ENCODE peak calls at places on chromosomes 12 and 14, in six cellular contexts. Q is HepG2, O is mammary epithelial cell, C is MM.1S, T is GM23248, B is fibroblast of lung. V is an unnamed sample.

GRCh38 chr12:65926119-65927004 is 102.1 kb downstream of the HMGA2 start:
- DNase-seq in T (no peak), Q (peak; percentile 88), O (no peak), C (no peak), B (no peak), V (no peak)

GRCh38 chr14:35403085-35403396 is 1.5 kb downstream of the NFKBIA start:
- DNase-seq in T (peak; percentile 72), C (no peak), Q (no peak), O (peak; percentile 56), B (peak; percentile 75), V (peak; percentile 58)

GRCh38 chr14:91230363-91231035 is 14.0 kb downstream of the GPR68 start:
- DNase-seq in B (peak; percentile 54), C (no peak), O (no peak), T (peak; percentile 72), Q (no peak), V (peak; percentile 36)

GRCh38 chr12:68159681-68160304 is at the start of gene IFNG:
- DNase-seq in O (no peak), C (peak; percentile 31), B (no peak), Q (no peak), T (no peak), V (no peak)

GRCh38 chr14:22010532-22011242 is 337.1 kb upstream of the OR4E1 start:
- DNase-seq in B (no peak), T (no peak), Q (no peak), C (no peak), O (no peak), V (no peak)

GRCh38 chr14:68245146-68246073 is 425.8 kb downstream of the RAD51B start:
- DNase-seq in C (no peak), B (peak; percentile 70), O (peak; percentile 25), T (peak; percentile 52), Q (no peak), V (peak; percentile 64)

GRCh38 chr14:92938235-92938875 is 15.4 kb downstream of the CHGA start:
- DNase-seq in Q (no peak), T (no peak), O (no peak), B (no peak), C (no peak), V (no peak)

GRCh38 chr12:65532744-65533143 is 254.3 kb downstream of the MSRB3 start:
- DNase-seq in B (peak; percentile 96), O (peak; percentile 90), C (no peak), Q (peak; percentile 13), T (peak; percentile 56), V (peak; percentile 85)

GRCh38 chr12:121990692-121991603 is 30.7 kb upstream of the BCL7A start:
- DNase-seq in Q (no peak), C (no peak), O (no peak), T (peak; percentile 47), B (peak; percentile 48), V (peak; percentile 45)

GRCh38 chr14:58922211-58922940 is 266.1 kb upstream of the DAAM1 start:
- DNase-seq in T (peak; percentile 41), Q (no peak), O (no peak), C (no peak), B (peak; percentile 56), V (peak; percentile 33)

GRCh38 chr12:56358836-56359532 is 923 bp downstream of the STAT2 start:
- DNase-seq in Q (no peak), T (peak; percentile 90), C (peak; percentile 90), O (peak; percentile 83), B (peak; percentile 85), V (peak; percentile 87)

GRCh38 chr12:106586803-106587684 is 4.2 kb downstream of the RFX4 start:
- DNase-seq in O (peak; percentile 11), Q (no peak), T (no peak), C (no peak), B (no peak), V (no peak)

GRCh38 chr12:106227641-106228319 is 20.0 kb downstream of the CKAP4 start:
- DNase-seq in O (peak; percentile 94), C (no peak), Q (peak; percentile 47), B (peak; percentile 52), T (peak; percentile 58), V (no peak)

GRCh38 chr14:50319721-50320120 is 7.6 kb downstream of the DMAC2L start:
- DNase-seq in B (no peak), O (no peak), T (peak; percentile 56), Q (no peak), C (no peak), V (peak; percentile 33)

GRCh38 chr12:96420255-96420930 is 20.2 kb upstream of the CDK17 start:
- DNase-seq in O (no peak), T (peak; percentile 26), C (no peak), B (no peak), Q (no peak), V (no peak)

GRCh38 chr14:61346793-61347192 is 25.4 kb downstream of the PRKCH start:
- DNase-seq in B (peak; percentile 6), C (no peak), T (no peak), O (no peak), Q (no peak), V (no peak)

GRCh38 chr12:98002887-98003493 is 512.4 kb upstream of the TMPO start:
- DNase-seq in C (peak; percentile 72), Q (peak; percentile 36), O (peak; percentile 48), B (peak; percentile 16), T (peak; percentile 39), V (peak; percentile 1)

GRCh38 chr12:99767809-99768208 is 120.3 kb downstream of the GARIN6 start:
- DNase-seq in B (peak; percentile 24), T (peak; percentile 56), Q (no peak), O (peak; percentile 5), C (peak; percentile 43), V (peak; percentile 11)

GRCh38 chr14:105095236-105095805 is 30.1 kb upstream of the GPR132 start:
- DNase-seq in T (no peak), B (no peak), C (no peak), Q (no peak), O (no peak), V (no peak)

GRCh38 chr14:94598816-94599655 is 13.2 kb upstream of the SERPINA3 start:
- DNase-seq in C (no peak), Q (peak; percentile 100), O (peak; percentile 99), B (peak; percentile 99), T (peak; percentile 98), V (peak; percentile 97)

GRCh38 chr12:1282670-1283361 is 291.8 kb downstream of the ERC1 start:
- DNase-seq in B (no peak), C (no peak), Q (no peak), T (peak; percentile 49), O (no peak), V (peak; percentile 31)

GRCh38 chr12:65501093-65501621 is 222.7 kb downstream of the MSRB3 start:
- DNase-seq in O (no peak), B (peak; percentile 55), Q (no peak), T (no peak), C (no peak), V (no peak)

GRCh38 chr12:19971396-19971802 is 396.9 kb upstream of the PDE3A start:
- DNase-seq in Q (peak; percentile 5), B (peak; percentile 94), T (peak; percentile 17), C (no peak), O (no peak), V (no peak)

GRCh38 chr12:119783787-119784186 is 93.3 kb downstream of the CIT start:
- DNase-seq in O (no peak), Q (no peak), C (no peak), T (no peak), B (no peak), V (no peak)

GRCh38 chr14:92475451-92476187 is 38.0 kb upstream of the RIN3 start:
- DNase-seq in C (no peak), B (no peak), Q (peak; percentile 41), T (peak; percentile 43), O (no peak), V (no peak)

GRCh38 chr12:47411961-47412360 is 293.9 kb downstream of the RPAP3 start:
- DNase-seq in Q (no peak), B (peak; percentile 64), T (peak; percentile 44), C (no peak), O (no peak), V (peak; percentile 18)

DNA sequence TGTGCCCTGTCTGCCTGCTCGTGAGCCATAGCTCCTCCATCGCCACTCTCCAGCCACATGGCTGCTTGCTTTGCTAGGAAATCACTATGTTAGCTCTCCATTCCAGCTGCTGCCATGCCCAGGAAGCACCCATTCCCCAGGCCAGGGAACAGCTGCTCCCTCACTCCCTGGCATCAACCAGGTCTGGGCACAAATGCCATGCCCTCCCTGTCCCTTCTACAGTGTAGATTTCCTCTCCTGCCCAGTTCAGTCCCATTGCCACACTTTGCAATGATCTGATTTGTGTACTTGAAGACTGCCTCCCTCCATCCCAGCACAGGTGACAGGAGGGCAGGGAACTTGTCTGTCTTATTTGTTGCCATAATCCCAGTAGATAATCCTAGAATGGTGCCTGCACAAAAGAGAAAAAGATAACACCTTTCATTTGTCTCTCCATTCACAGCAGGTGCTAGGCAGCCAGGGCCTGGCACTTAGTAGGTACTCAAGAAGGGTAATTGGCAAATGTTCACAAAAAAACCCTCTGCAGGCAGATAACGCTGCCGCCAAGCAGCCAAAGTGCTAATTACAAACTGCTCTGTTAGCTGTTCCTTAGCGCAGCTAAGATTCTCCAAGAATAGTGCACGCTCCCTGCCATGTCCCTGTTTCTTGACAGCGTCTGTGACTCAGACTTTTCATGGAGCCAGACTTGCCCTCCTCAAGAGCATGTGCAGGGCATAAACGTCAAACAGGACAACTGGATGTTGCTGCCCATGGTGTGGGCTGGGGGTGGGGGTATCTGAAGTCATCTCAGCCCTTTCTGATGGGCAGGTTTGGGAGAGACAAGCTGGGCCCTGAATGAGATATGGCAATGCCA is 69.1 kb downstream of the ARL6IP4 start:
- DNase-seq in T (peak; percentile 71), C (no peak), B (peak; percentile 53), Q (no peak), O (no peak), V (no peak)
- H3K4me2 ChIP-seq in T (peak overlapping the region; percentile 0), C (no peak overlapping the region), B (peak overlapping the region; percentile 7), Q (no peak overlapping the region), O (no peak overlapping the region), V (no peak overlapping the region)

GRCh38 chr14:55306938-55307589 is 35.8 kb downstream of the FBXO34 start:
- DNase-seq in C (no peak), B (peak; percentile 32), O (no peak), Q (no peak), T (no peak), V (no peak)
- H3K4me2 ChIP-seq in C (no peak overlapping the region), B (no peak overlapping the region), O (no peak overlapping the region), Q (no peak overlapping the region), T (no peak overlapping the region), V (no peak overlapping the region)

GRCh38 chr14:88209273-88209672 is 113.8 kb downstream of the KCNK10 start:
- DNase-seq in T (no peak), Q (no peak), O (no peak), C (no peak), B (no peak), V (no peak)
- H3K4me2 ChIP-seq in T (no peak overlapping the region), Q (no peak overlapping the region), O (no peak overlapping the region), C (no peak overlapping the region), B (no peak overlapping the region), V (no peak overlapping the region)

GRCh38 chr12:53213348-53213747 is 6.3 kb upstream of the ITGB7 start:
- DNase-seq in Q (peak; percentile 59), C (peak; percentile 81), B (peak; percentile 56), T (peak; percentile 83), O (no peak), V (peak; percentile 70)
- H3K4me2 ChIP-seq in Q (no peak overlapping the region), C (no peak overlapping the region), B (no peak overlapping the region), T (no peak overlapping the region), O (no peak overlapping the region), V (no peak overlapping the region)

V was measured in IMR-90.